ENCODE peak calls at places on chromosomes 2 and 18, in five cellular contexts. I, L, O, H and M are unnamed samples.

GRCh38 chr2:102141915-102142828 is at the start of gene IL1R1:
- DNase-seq in I (peak), L (peak), O (peak), H (peak), M (peak)

GRCh38 chr18:48539406-48540328 is 836 bp downstream of the CTIF start:
- DNase-seq in I (peak), L (peak), O (peak), H (peak), M (no peak)

GRCh38 chr2:69615969-69616368 is 27.6 kb downstream of the AAK1 start:
- DNase-seq in I (no peak), L (no peak), O (no peak), H (no peak), M (no peak)

GRCh38 chr2:119126650-119127049 is 31.9 kb downstream of the C1QL2 start:
- DNase-seq in I (peak), L (peak), O (peak), H (no peak), M (peak)

GRCh38 chr2:16189851-16190160 is 249.5 kb downstream of the MYCN start:
- DNase-seq in I (no peak), L (no peak), O (no peak), H (no peak), M (no peak)

GRCh38 chr18:58338961-58339722 is 289.7 kb downstream of the ALPK2 start:
- DNase-seq in I (no peak), L (no peak), O (no peak), H (peak), M (no peak)

GRCh38 chr2:127014630-127015029 is 92.3 kb downstream of the BIN1 start:
- DNase-seq in I (no peak), L (no peak), O (no peak), H (peak), M (peak)

GRCh38 chr2:72204782-72205545 is 57.3 kb upstream of the CYP26B1 start:
- DNase-seq in I (no peak), L (no peak), O (no peak), H (peak), M (no peak)

GRCh38 chr2:197710424-197711042 is 5.4 kb downstream of the MARS2 start:
- DNase-seq in I (no peak), L (no peak), O (peak), H (no peak), M (no peak)

GRCh38 chr2:153875801-153876466 is 4.2 kb downstream of the GALNT13 start:
- DNase-seq in I (no peak), L (no peak), O (no peak), H (no peak), M (no peak)

GRCh38 chr2:172560721-172561120 is 4.8 kb downstream of the PDK1 start:
- DNase-seq in I (no peak), L (no peak), O (no peak), H (no peak), M (no peak)

GRCh38 chr2:222799262-222799918 is 61.4 kb upstream of the ACSL3 start:
- DNase-seq in I (no peak), L (no peak), O (no peak), H (no peak), M (no peak)

GRCh38 chr18:26134110-26134509 is 441 bp downstream of the PSMA8 start:
- DNase-seq in I (no peak), L (no peak), O (no peak), H (no peak), M (no peak)

GRCh38 chr18:26135563-26135962 is 1.9 kb downstream of the PSMA8 start:
- DNase-seq in I (no peak), L (no peak), O (no peak), H (no peak), M (no peak)

DNA sequence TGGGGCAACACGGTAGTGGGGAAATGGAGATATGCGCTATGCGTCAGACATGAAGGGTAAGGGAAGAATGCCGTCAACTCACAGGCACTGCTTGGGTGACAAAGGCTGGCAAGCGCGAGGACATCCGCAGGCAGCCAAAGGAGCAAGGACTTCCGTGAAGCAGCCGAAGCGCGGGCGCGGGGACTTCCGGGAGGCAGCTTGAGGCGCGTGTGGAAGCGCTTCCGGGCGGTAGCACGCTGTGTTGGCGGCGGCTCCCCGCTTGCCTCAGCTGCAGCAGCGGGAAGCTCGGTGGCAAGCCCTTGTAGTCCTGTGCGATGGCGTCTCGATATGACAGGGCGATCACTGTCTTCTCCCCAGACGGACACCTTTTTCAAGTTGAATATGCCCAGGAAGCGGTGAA is at the start of gene PSMA8:
- DNase-seq in I (peak), L (no peak), O (no peak), H (peak), M (no peak)
- TF ChIP-seq POLR2A in I (no peak), L (no peak), O (no peak), H (no peak), M (no peak)

DNA sequence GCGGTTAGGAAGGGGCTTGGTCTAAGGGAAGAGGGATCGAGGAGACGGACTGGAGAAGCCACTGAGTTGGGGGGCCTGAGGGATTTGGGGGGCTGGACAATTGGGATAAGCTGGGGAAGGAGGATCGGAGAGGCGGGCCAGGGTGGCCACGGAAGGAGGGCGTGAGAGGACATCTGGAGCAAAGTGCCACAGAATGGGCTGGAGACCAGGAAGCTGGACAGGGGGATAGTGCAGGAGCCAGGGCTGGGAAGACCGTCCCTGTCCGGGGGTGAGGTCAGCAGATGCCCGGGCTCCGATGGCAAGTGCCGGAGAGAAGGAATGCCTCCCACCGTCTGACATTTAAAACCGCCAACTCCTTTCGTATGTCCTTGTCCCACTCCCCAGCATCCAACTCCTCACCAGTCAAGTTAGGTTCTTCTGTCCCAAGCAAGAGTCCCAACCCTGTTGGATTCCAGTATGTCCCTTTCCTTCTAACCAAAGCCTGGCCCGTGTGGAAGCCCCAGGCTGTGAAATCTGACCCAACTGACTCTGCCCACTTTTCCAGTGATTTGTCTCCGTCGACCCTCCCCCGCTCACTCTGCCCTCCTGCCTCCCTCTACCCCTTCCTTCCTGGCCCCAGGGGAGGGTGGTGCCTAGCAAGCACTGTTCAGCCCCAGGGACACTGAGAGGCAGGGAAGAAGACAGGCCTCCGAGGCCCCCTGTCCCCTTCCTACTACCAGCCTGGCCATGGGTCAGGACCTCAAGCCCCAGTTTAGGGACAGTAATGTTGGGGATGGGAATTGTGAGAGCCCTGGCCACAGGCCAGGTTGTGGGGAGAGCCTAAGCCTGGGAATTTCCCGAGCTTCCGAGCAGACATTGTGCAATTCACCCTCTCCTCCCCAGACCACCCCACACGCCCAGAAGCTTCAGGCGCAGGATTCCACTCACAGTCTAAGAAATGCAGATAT is 31.5 kb upstream of the TMBIM1 start:
- DNase-seq in I (peak), L (peak), O (no peak), H (peak), M (peak)
- TF ChIP-seq POLR2A in I (no peak), L (no peak), O (no peak), H (peak), M (no peak)

GRCh38 chr2:241225545-241225944 is 37.1 kb downstream of the ANO7 start:
- DNase-seq in I (no peak), L (no peak), O (no peak), H (no peak), M (no peak)
- TF ChIP-seq POLR2A in I (no peak), L (no peak), O (no peak), H (no peak), M (no peak)

DNA sequence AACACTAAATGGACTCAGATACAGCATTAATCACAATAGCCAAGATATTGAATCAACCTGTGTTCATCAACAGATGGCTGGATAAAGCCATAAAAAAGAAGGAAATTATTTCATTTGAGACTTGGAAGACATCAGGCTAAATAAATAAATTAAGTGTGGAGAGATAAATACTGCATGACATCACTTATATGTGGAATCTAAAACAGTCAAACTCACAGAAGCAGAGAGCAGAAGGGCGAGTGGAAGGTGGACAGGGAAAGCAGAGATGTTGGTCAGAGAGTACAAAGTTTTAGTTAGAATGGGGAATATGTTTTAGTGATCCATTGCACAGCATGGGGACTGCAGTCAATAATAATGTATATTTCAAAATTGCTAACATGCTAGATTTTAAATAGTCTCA is 207.2 kb downstream of the VAPA start:
- DNase-seq in I (no peak), L (no peak), O (no peak), H (no peak), M (no peak)
- TF ChIP-seq POLR2A in I (no peak), L (no peak), O (no peak), H (no peak), M (no peak)

GRCh38 chr2:181457741-181458425 is 697 bp downstream of the ITGA4 start:
- DNase-seq in I (peak), L (no peak), O (no peak), H (peak), M (peak)
- TF ChIP-seq POLR2A in I (no peak), L (no peak), O (no peak), H (no peak), M (no peak)

GRCh38 chr2:149332364-149332763 is 2.0 kb downstream of the LYPD6 start:
- DNase-seq in I (no peak), L (no peak), O (no peak), H (no peak), M (no peak)

GRCh38 chr2:149329470-149330126 is 789 bp upstream of the LYPD6 start:
- DNase-seq in I (peak), L (peak), O (no peak), H (peak), M (peak)

GRCh38 chr2:149329068-149329467 is 1.3 kb upstream of the LYPD6 start:
- DNase-seq in I (peak), L (no peak), O (no peak), H (peak), M (peak)

GRCh38 chr2:149331023-149331400 is 625 bp downstream of the LYPD6 start:
- DNase-seq in I (no peak), L (no peak), O (no peak), H (no peak), M (no peak)

DNA sequence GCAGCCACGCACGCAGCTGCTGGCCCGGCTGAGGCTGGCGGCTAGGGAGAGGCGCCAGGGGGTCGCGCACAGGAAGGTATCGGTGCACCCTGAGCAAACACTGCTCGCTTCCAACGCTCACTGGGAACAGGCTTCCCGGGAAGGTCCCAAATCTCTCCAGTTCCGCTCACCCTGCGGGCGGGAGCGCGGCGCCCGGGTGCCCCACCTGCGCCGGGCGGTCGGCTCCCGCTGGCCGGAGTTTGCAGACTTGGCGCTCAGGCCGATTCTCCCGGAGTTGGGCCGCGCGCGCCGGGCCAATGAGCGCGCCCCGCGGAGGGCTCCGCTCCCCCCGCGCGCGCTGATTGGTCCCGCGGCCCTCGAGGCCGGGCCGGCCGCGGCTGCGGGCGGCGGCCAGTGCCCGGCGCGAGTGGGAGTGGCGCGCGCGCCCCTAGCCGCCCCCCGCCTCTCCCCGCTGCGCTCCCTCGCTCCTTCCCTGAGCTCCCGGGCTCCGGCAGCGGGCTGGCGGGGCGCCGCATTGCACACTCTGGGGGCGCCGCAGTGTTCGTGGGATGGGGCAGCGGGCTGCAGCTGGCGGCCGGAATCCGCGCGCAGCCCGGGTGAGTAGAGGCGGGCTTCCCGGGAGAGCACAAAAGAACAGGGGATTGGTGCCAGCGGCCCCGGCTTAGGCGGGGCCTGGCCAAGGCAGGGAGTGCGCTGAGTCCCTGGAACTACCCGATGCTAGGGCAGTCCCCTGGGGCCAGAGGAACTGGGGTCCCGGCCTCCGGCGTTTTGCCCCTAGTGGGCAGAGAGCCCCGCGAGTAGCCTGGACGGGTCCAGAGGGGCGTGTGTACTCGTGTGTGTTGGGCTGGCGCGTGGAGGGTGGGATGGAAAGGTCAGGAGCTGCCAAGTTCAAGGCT is at the start of gene LYPD6:
- DNase-seq in I (peak), L (peak), O (no peak), H (peak), M (peak)
- TF ChIP-seq POLR2A in I (no peak), L (no peak), O (no peak), H (no peak), M (peak)